ENCODE peak calls at places on chromosomes 5 and 9, in four cellular contexts. D is iPS DF 19.7; R is stimulated activated CD4-positive, alpha-beta T cell treated with anti-CD3 and anti-CD28 coated beads, Interleukin-2, amount 100 ng/mL, for 48 hours; J is iris pigment epithelial cell. A is an unnamed sample.

GRCh38 chr5:55570026-55570425 is 35.3 kb upstream of the PLPP1 start:
- DNase-seq in R (no peak), D (no peak), J (peak; percentile 45), A (no peak)

GRCh38 chr5:174421408-174421805 is 303.0 kb upstream of the MSX2 start:
- DNase-seq in J (no peak), D (no peak), R (no peak), A (no peak)

GRCh38 chr5:74927336-74927735 is 61.1 kb upstream of the FAM169A start:
- DNase-seq in J (no peak), D (no peak), R (no peak), A (no peak)

GRCh38 chr9:71854811-71855210 is 56.2 kb downstream of the ABHD17B start:
- DNase-seq in J (no peak), D (no peak), R (no peak), A (no peak)

GRCh38 chr5:42718591-42718990 is 38.0 kb upstream of the CCDC152 start:
- DNase-seq in R (no peak), D (no peak), J (peak; percentile 43), A (peak; percentile 90)

GRCh38 chr5:106545325-106545724 is 1125.4 kb downstream of the EFNA5 start:
- DNase-seq in R (no peak), D (no peak), J (peak; percentile 2), A (no peak)

GRCh38 chr5:102815084-102815483 is 60.0 kb downstream of the PAM start:
- DNase-seq in R (no peak), D (no peak), J (no peak), A (no peak)

GRCh38 chr9:109401169-109401989 is 80.5 kb upstream of the EPB41L4B start:
- DNase-seq in J (peak; percentile 56), D (peak; percentile 59), R (peak; percentile 51), A (peak; percentile 36)

GRCh38 chr5:54305737-54306136 is 4.6 kb downstream of the ARL15 start:
- DNase-seq in D (no peak), R (no peak), J (no peak), A (no peak)

GRCh38 chr5:6606884-6607558 is 25.8 kb downstream of the NSUN2 start:
- DNase-seq in R (no peak), D (no peak), J (no peak), A (no peak)

GRCh38 chr5:56822961-56823360 is 7.6 kb downstream of the MAP3K1 start:
- DNase-seq in R (no peak), J (no peak), D (no peak), A (no peak)

GRCh38 chr9:120928015-120928719 is 1.6 kb upstream of the TRAF1 start:
- DNase-seq in R (no peak), J (no peak), D (no peak), A (no peak)

GRCh38 chr9:81374881-81375280 is 314.5 kb downstream of the TLE1 start:
- DNase-seq in J (no peak), R (no peak), D (no peak), A (peak; percentile 32)

GRCh38 chr5:128537306-128537998 is 593 bp downstream of the FBN2 start:
- DNase-seq in R (no peak), D (no peak), J (peak; percentile 83), A (peak; percentile 42)

GRCh38 chr5:36135994-36136393 is 15.7 kb downstream of the LMBRD2 start:
- DNase-seq in R (no peak), D (no peak), J (no peak), A (no peak)

GRCh38 chr9:33164138-33164809 is 2.9 kb downstream of the B4GALT1 start:
- DNase-seq in D (no peak), R (no peak), J (no peak), A (no peak)

GRCh38 chr9:87751869-87752268 is 25.9 kb downstream of the CTSL start:
- DNase-seq in D (no peak), J (no peak), R (no peak), A (no peak)

GRCh38 chr9:116475201-116475600 is 211.9 kb upstream of the TRIM32 start:
- DNase-seq in J (peak; percentile 56), D (no peak), R (no peak), A (no peak)

GRCh38 chr5:110054240-110054639 is 364.5 kb downstream of the MAN2A1 start:
- DNase-seq in J (peak; percentile 82), D (no peak), R (peak; percentile 58), A (peak; percentile 90)

GRCh38 chr5:168943999-168944398 is 356.9 kb downstream of the SLIT3 start:
- DNase-seq in R (no peak), D (no peak), J (no peak), A (no peak)